ENCODE peak calls at places on chromosomes 12 and 14, in nine cellular contexts. M is GM12864, F is HFF-Myc, Q is kidney, L is thoracic aorta, A is AG04450, Z is cardiac fibroblast, R is astrocyte of the spinal cord, O is right lobe of liver. B is an unnamed sample.

GRCh38 chr14:67663633-67664032 is 10.8 kb downstream of the VTI1B start:
- DNase-seq in M (no peak), F (no peak), Q (no peak), L (no peak), A (no peak), Z (no peak), R (no peak), O (no peak), B (no peak)

GRCh38 chr12:25130741-25131188 is 64.2 kb downstream of the DNAI7 start:
- DNase-seq in M (peak), F (no peak), Q (no peak), L (no peak), A (peak), Z (peak), R (peak), O (no peak), B (no peak)

GRCh38 chr14:93708311-93708734 is 80.0 kb downstream of the PRIMA1 start:
- DNase-seq in M (no peak), F (no peak), Q (no peak), L (no peak), A (no peak), Z (no peak), R (no peak), O (no peak), B (no peak)

GRCh38 chr12:115910057-115910456 is 367.4 kb downstream of the MED13L start:
- DNase-seq in M (no peak), F (no peak), Q (no peak), L (no peak), A (no peak), Z (no peak), R (no peak), O (no peak), B (no peak)

GRCh38 chr12:94563261-94563660 is 87.1 kb downstream of the TMCC3 start:
- DNase-seq in M (no peak), F (no peak), Q (no peak), L (no peak), A (no peak), Z (no peak), R (no peak), O (no peak), B (no peak)

GRCh38 chr14:90642239-90642717 is 174.0 kb downstream of the TTC7B start:
- DNase-seq in M (no peak), F (no peak), Q (no peak), L (no peak), A (no peak), Z (peak), R (peak), O (no peak), B (no peak)

GRCh38 chr14:95068521-95068920 is 88.8 kb downstream of the DICER1 start:
- DNase-seq in M (no peak), F (no peak), Q (no peak), L (no peak), A (no peak), Z (no peak), R (no peak), O (peak), B (no peak)

GRCh38 chr14:51424569-51425251 is 184.7 kb downstream of the TMX1 start:
- DNase-seq in M (no peak), F (no peak), Q (no peak), L (no peak), A (no peak), Z (peak), R (peak), O (no peak), B (peak)

DNA sequence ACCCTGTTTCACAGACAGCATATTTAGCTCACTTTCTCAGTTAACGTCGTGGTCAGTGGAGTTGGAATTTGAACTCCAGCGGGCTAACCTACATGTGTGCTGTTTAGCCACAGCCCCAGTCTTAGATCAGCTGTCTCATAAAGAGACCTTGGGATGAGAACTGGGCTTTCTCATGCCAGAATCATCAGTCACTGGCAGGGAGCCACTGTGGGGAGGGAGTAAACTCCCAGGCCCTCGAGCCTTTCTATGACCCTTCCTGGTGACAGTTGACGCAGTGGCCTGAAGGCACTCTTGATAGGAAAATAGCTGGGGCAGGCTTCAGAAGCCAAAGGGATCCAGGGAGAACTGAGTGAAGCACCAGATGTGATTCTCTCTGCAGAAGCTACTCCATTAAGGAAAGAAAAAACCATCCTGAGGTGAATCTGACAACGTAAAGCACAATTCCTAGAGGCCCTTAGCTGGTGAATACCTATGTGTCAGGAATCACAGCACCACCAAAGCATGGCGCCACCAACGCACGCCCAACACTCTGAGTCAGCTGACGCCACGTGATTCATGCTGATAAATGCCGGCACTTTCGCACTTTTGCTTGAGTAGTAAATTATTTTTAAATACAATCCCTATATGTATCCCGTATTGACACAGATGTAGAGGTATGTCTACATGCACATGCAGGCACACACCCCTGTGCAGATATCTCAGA is 279.6 kb upstream of the TMEM132C start:
- DNase-seq in M (no peak), F (no peak), Q (no peak), L (no peak), A (no peak), Z (no peak), R (peak), O (no peak), B (no peak)
- H3K4me3 ChIP-seq in M (no peak), F (no peak), Q (no peak), L (no peak), A (no peak), Z (no peak), R (no peak), O (no peak), B (no peak)

DNA sequence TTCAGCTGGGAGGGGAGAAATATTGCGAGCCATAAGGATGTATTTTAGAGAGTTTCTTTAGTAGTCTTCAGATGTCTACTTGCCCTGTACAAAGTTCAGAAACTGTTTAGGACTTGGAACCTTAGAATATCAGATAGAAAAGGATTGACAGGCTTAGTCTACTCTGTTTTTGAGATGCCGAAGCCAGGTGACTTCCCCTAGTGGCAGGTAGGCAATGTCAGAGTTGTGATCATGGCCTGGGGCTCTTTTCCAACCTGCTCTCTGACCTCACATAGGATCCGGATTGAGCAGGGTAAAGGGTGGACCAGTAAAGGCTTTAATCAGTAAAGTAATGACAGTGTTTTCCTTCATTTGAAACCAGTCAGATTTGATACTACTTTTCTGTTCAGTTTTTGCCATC is 59.6 kb downstream of the PRKCH start:
- DNase-seq in M (no peak), F (no peak), Q (no peak), L (no peak), A (no peak), Z (no peak), R (no peak), O (no peak), B (no peak)
- TF ChIP-seq CTCF in M (peak), F (no peak), Q (no peak), L (no peak), A (no peak), Z (no peak), R (no peak), O (no peak), B (no peak)

DNA sequence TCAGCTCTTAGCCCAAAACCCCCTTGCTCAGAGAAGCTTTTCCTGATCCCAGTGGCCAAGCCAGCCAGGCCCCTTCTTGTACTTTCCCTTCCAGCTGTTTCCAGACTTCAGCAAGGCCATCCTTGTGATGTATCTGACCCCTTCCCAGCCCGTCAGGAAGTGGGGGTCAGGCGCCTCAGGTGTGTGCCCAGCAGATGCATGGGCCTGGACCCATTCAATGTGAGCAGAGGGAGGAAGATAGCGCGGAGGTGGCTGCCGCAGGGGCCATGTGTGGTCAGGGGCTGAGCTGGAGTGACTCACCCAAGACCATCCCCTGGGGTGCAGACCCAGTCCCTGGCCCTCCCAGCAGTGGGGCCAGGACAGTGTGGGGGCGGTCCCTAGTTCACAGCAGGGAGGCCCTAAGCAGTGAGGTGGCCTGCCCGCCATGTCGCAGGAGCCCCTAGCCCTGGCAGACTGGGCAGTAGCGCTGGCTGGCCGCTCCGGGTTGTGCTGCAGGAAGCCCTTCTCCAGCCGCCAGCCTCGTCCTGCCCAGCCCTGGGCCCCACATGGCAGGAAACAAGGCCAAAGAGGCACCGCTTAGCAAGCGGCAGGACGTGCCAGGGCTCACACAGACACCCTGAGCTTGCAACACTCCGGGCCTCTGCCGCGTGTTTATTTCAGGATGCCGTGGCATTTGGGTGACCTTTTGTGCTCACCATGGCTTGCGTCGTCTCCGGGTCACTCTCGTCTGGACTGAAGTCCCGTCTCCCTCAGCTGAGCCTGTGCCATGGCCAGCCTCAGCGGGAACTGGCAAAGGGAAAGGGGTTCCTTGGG is 12.0 kb downstream of the ADSS1 start:
- DNase-seq in M (no peak), F (no peak), Q (peak), L (peak), A (no peak), Z (peak), R (no peak), O (peak), B (peak)
- H3K4me3 ChIP-seq in M (no peak), F (no peak), Q (no peak), L (peak), A (no peak), Z (no peak), R (no peak), O (no peak), B (no peak)

GRCh38 chr14:58129208-58129607 is 22.8 kb downstream of the ARMH4 start:
- DNase-seq in M (no peak), F (no peak), Q (no peak), L (no peak), A (no peak), Z (no peak), R (no peak), O (no peak), B (no peak)
- TF ChIP-seq CTCF in M (no peak), F (no peak), Q (no peak), L (no peak), A (no peak), Z (peak), R (peak), O (peak), B (no peak)

GRCh38 chr12:31887109-31887811 is 72.0 kb upstream of the RESF1 start:
- DNase-seq in M (peak), F (no peak), Q (no peak), L (no peak), A (no peak), Z (no peak), R (no peak), O (no peak), B (no peak)
- H3K4me3 ChIP-seq in M (no peak), F (no peak), Q (no peak), L (peak), A (no peak), Z (no peak), R (no peak), O (no peak), B (no peak)